ENCODE peak calls at places on chromosomes 1 and 21, in six cellular contexts. H is stomach, T is GM13977, P is BJ, Y is kidney epithelial cell, N is endodermal cell. F is an unnamed sample.

GRCh38 chr1:109295712-109296415 is 10.9 kb downstream of the MYBPHL start:
- DNase-seq in H (no peak), T (no peak), P (no peak), Y (no peak), N (no peak), F (no peak)

GRCh38 chr1:239947789-239948188 is 143.9 kb upstream of the FMN2 start:
- DNase-seq in H (no peak), T (no peak), P (no peak), Y (no peak), N (no peak), F (no peak)

GRCh38 chr1:66752000-66752592 is at the start of gene DYNLT5:
- DNase-seq in H (peak; percentile 32), T (peak; percentile 21), P (no peak), Y (no peak), N (peak; percentile 91), F (peak; percentile 78)

GRCh38 chr1:173666646-173667045 is 3.0 kb downstream of the ANKRD45 start:
- DNase-seq in H (no peak), T (no peak), P (no peak), Y (no peak), N (no peak), F (no peak)

GRCh38 chr21:41426656-41427311 is 745 bp downstream of the MX1 start:
- DNase-seq in H (no peak), T (no peak), P (no peak), Y (no peak), N (no peak), F (no peak)

GRCh38 chr1:234593109-234593508 is 16.9 kb downstream of the IRF2BP2 start:
- DNase-seq in H (no peak), T (no peak), P (no peak), Y (no peak), N (no peak), F (no peak)

GRCh38 chr1:204094262-204095247 is 21.6 kb downstream of the SOX13 start:
- DNase-seq in H (no peak), T (no peak), P (no peak), Y (no peak), N (no peak), F (no peak)

GRCh38 chr1:226082959-226083302 is 20.4 kb downstream of the H3-3A start:
- DNase-seq in H (peak; percentile 64), T (no peak), P (no peak), Y (no peak), N (peak; percentile 85), F (peak; percentile 54)

GRCh38 chr1:89195476-89195875 is 3.3 kb downstream of the GBP4 start:
- DNase-seq in H (no peak), T (no peak), P (no peak), Y (no peak), N (no peak), F (no peak)

GRCh38 chr1:44806704-44807363 is at the start of gene DYNLT4:
- DNase-seq in H (no peak), T (no peak), P (no peak), Y (no peak), N (no peak), F (no peak)

GRCh38 chr1:2594001-2594640 is 7.5 kb downstream of the PRXL2B start:
- DNase-seq in H (peak; percentile 77), T (no peak), P (no peak), Y (no peak), N (no peak), F (no peak)

GRCh38 chr21:38662224-38662568 is 143.5 kb upstream of the ETS2 start:
- DNase-seq in H (no peak), T (no peak), P (no peak), Y (no peak), N (no peak), F (no peak)

GRCh38 chr1:197614916-197615692 is 160.2 kb downstream of the DENND1B start:
- DNase-seq in H (peak; percentile 25), T (no peak), P (peak; percentile 1), Y (no peak), N (peak; percentile 71), F (peak; percentile 38)

GRCh38 chr1:2970311-2971145 is 50.7 kb upstream of the ACTRT2 start:
- DNase-seq in H (no peak), T (no peak), P (no peak), Y (no peak), N (no peak), F (no peak)

GRCh38 chr1:109793486-109794318 is 30.0 kb upstream of the EPS8L3 start:
- DNase-seq in H (peak; percentile 30), T (no peak), P (peak; percentile 62), Y (peak; percentile 93), N (peak; percentile 83), F (no peak)

GRCh38 chr1:99943238-99943794 is 26.5 kb upstream of the SLC35A3 start:
- DNase-seq in H (no peak), T (no peak), P (peak; percentile 71), Y (no peak), N (no peak), F (no peak)

GRCh38 chr1:67732750-67733151 is 47.8 kb downstream of the GADD45A start:
- DNase-seq in H (no peak), T (no peak), P (no peak), Y (no peak), N (no peak), F (no peak)

GRCh38 chr1:167484726-167485125 is 33.6 kb downstream of the CD247 start:
- DNase-seq in H (no peak), T (no peak), P (no peak), Y (no peak), N (no peak), F (no peak)

GRCh38 chr1:201385299-201385891 is 7.9 kb upstream of the TNNT2 start:
- DNase-seq in H (peak; percentile 85), T (peak; percentile 87), P (no peak), Y (no peak), N (peak; percentile 95), F (peak; percentile 82)

GRCh38 chr1:45134468-45134873 is 71.9 kb downstream of the ZSWIM5 start:
- DNase-seq in H (no peak), T (no peak), P (no peak), Y (peak; percentile 1), N (no peak), F (no peak)

GRCh38 chr1:205229399-205229861 is 1.7 kb downstream of the TMCC2 start:
- DNase-seq in H (peak; percentile 57), T (peak; percentile 88), P (no peak), Y (no peak), N (peak; percentile 93), F (peak; percentile 46)

GRCh38 chr1:204975568-204976235 is 67.3 kb upstream of the CNTN2 start:
- DNase-seq in H (peak; percentile 57), T (peak; percentile 85), P (no peak), Y (no peak), N (peak; percentile 91), F (peak; percentile 82)

GRCh38 chr1:86231076-86231475 is 74.5 kb upstream of the COL24A1 start:
- DNase-seq in H (no peak), T (no peak), P (peak; percentile 14), Y (no peak), N (no peak), F (no peak)

GRCh38 chr1:93588206-93588605 is 93.4 kb downstream of the BCAR3 start:
- DNase-seq in H (no peak), T (no peak), P (no peak), Y (no peak), N (no peak), F (no peak)

GRCh38 chr1:100643430-100644196 is 75.9 kb upstream of the VCAM1 start:
- DNase-seq in H (no peak), T (no peak), P (no peak), Y (no peak), N (no peak), F (no peak)

GRCh38 chr1:12166834-12167492 is at the start of gene TNFRSF1B:
- DNase-seq in H (peak; percentile 81), T (peak; percentile 94), P (no peak), Y (no peak), N (peak; percentile 89), F (peak; percentile 70)

DNA sequence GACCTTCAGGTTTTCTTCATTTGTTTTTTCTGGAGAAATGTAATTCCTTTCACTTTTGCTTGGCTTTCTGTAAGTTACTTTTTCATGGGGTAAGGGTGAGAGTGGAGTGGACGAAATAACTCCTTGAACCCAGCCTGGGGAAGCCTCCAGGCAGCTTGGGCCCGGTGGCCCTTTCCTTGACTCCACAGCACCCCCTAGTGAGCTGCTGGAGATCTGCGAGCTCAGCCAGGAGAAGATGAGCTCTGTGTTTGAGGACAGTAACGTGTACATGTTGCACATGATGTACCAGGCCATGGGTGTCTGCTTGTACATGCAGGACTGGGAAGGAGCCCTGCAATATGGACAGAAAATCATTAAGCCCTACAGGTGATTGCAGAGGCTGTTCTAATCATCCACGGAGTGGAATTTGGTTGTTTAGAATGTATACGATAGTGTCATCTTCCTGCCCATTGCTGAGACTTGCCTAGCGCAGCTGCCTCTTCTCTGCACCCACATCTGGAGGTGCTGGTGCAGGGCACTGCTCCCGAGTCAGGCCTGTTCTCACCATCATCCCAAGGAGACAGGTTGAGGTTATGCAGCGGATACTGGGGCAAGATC is 51.0 kb downstream of the SMYD2 start:
- DNase-seq in H (no peak), T (peak; percentile 71), P (no peak), Y (no peak), N (peak; percentile 87), F (peak; percentile 65)
- TF ChIP-seq CTCF in H (no peak), T (peak; percentile 84), P (peak; percentile 92), Y (peak; percentile 91), N (peak; percentile 93), F (peak; percentile 81)

GRCh38 chr1:90704817-90705216 is 12.3 kb downstream of the BARHL2 start:
- DNase-seq in H (no peak), T (no peak), P (no peak), Y (no peak), N (peak; percentile 71), F (no peak)
- TF ChIP-seq CTCF in H (no peak), T (no peak), P (no peak), Y (no peak), N (peak; percentile 47), F (no peak)

DNA sequence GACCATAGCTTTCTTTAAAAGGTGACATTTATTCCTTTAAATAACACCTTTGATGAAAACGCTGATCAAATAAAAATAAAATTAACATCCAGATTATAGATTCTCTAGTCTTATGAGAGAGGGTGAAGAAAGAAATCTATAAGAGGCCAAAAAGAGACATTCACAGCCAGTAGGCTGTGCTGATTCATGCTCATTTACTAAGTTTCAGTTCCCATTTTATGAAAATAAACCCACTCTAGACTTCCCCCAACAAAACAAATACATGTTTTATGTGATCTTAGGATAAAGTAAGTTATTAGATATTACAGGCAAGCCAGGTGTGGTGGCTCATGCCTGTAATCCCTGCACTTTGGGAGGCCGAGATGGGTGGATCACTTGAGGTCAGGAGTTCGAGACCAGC is 21.1 kb downstream of the ESRRG start:
- DNase-seq in H (no peak), T (peak; percentile 33), P (no peak), Y (no peak), N (no peak), F (no peak)
- TF ChIP-seq CTCF in H (no peak), T (no peak), P (no peak), Y (no peak), N (no peak), F (no peak)

GRCh38 chr1:248046536-248046935 is at the start of gene OR2L3:
- DNase-seq in H (no peak), T (no peak), P (no peak), Y (no peak), N (no peak), F (no peak)

GRCh38 chr1:248045209-248045608 is 1.4 kb upstream of the OR2L3 start:
- DNase-seq in H (no peak), T (no peak), P (no peak), Y (no peak), N (no peak), F (no peak)

GRCh38 chr1:248047008-248047407 is 372 bp downstream of the OR2L3 start:
- DNase-seq in H (no peak), T (no peak), P (no peak), Y (no peak), N (no peak), F (no peak)
- TF ChIP-seq CTCF in H (no peak), T (no peak), P (no peak), Y (no peak), N (no peak), F (no peak)

GRCh38 chr1:112337028-112337531 is 58.9 kb upstream of the CTTNBP2NL start:
- DNase-seq in H (peak; percentile 34), T (peak; percentile 21), P (no peak), Y (no peak), N (peak; percentile 74), F (peak; percentile 53)
- TF ChIP-seq CTCF in H (no peak), T (peak; percentile 45), P (peak; percentile 69), Y (peak; percentile 45), N (peak; percentile 90), F (peak; percentile 40)